ENCODE peak calls at places on chromosomes 3 and 15, in five cellular contexts. R is fibroblast of the aortic adventitia; Z is A172; I is stimulated activated CD8-positive, alpha-beta memory T cell treated with anti-CD3 and anti-CD28 coated beads, Interleukin-12 subunit alpha, Interleukin-12 subunit beta, amount 100 ng/mL, for 1 hour; B is HCT116. T is an unnamed sample.
A peak's percentile ranks its signal among the peaks of the same experiment; 100 is the strongest.

GRCh38 chr3:26920579-26920978 is 298.0 kb downstream of the LRRC3B start:
- DNase-seq in R (no peak), Z (peak; percentile 4), I (no peak), B (no peak), T (no peak)

GRCh38 chr3:187878776-187879524 is 133.7 kb upstream of the BCL6 start:
- DNase-seq in R (peak; percentile 71), Z (peak; percentile 73), I (no peak), B (no peak), T (peak; percentile 42)

GRCh38 chr3:29926391-29926790 is 645.5 kb downstream of the RBMS3 start:
- DNase-seq in R (peak; percentile 33), Z (no peak), I (no peak), B (no peak), T (no peak)

GRCh38 chr15:39079296-39079834 is 501.5 kb upstream of the THBS1 start:
- DNase-seq in R (peak; percentile 80), Z (peak; percentile 88), I (no peak), B (no peak), T (peak; percentile 94)

GRCh38 chr15:49832421-49832980 is 211.7 kb downstream of the DTWD1 start:
- DNase-seq in R (no peak), Z (peak; percentile 13), I (no peak), B (no peak), T (no peak)

GRCh38 chr3:151896662-151897012 is 23.2 kb downstream of the SUCNR1 start:
- DNase-seq in R (peak; percentile 29), Z (peak; percentile 84), I (no peak), B (peak; percentile 48), T (no peak)

GRCh38 chr3:126416943-126417342 is 22.2 kb downstream of the CFAP100 start:
- DNase-seq in R (no peak), Z (no peak), I (no peak), B (no peak), T (no peak)

GRCh38 chr3:177642042-177642441 is 444.8 kb upstream of the TBL1XR1 start:
- DNase-seq in R (no peak), Z (no peak), I (no peak), B (no peak), T (no peak)

T was measured in IMR-90.